ENCODE peak calls at places on chromosomes 2 and 18, in six cellular contexts. C, I, Q, A, R and V are unnamed samples.

GRCh38 chr2:8306530-8307351 is 375.1 kb upstream of the ID2 start:
- DNase-seq in C (no peak), I (no peak), Q (no peak), A (no peak), R (peak; percentile 33), V (no peak)

GRCh38 chr18:73270919-73271318 is 403.1 kb upstream of the NETO1 start:
- DNase-seq in C (no peak), I (no peak), Q (no peak), A (no peak), R (no peak), V (no peak)

GRCh38 chr2:66578067-66578852 is 143.3 kb downstream of the MEIS1 start:
- DNase-seq in C (no peak), I (no peak), Q (no peak), A (no peak), R (peak; percentile 24), V (no peak)

GRCh38 chr2:144409241-144409640 is 110.7 kb downstream of the ZEB2 start:
- DNase-seq in C (no peak), I (no peak), Q (no peak), A (no peak), R (no peak), V (no peak)

GRCh38 chr2:42910657-42911405 is 118.4 kb upstream of the HAAO start:
- DNase-seq in C (no peak), I (no peak), Q (no peak), A (no peak), R (no peak), V (no peak)

GRCh38 chr2:229571243-229571642 is 143.1 kb downstream of the DNER start:
- DNase-seq in C (no peak), I (no peak), Q (no peak), A (no peak), R (no peak), V (no peak)

GRCh38 chr18:5841518-5841917 is 53.8 kb downstream of the TMEM200C start:
- DNase-seq in C (no peak), I (no peak), Q (no peak), A (no peak), R (no peak), V (no peak)

GRCh38 chr18:33802955-33803354 is 224.9 kb downstream of the ASXL3 start:
- DNase-seq in C (peak; percentile 75), I (peak; percentile 31), Q (no peak), A (no peak), R (peak; percentile 45), V (no peak)

GRCh38 chr2:23803275-23803964 is 123.5 kb downstream of the ATAD2B start:
- DNase-seq in C (no peak), I (no peak), Q (no peak), A (no peak), R (peak; percentile 7), V (no peak)

GRCh38 chr2:236119003-236119402 is 49.2 kb downstream of the GBX2 start:
- DNase-seq in C (peak; percentile 22), I (no peak), Q (no peak), A (no peak), R (no peak), V (no peak)

GRCh38 chr2:42917374-42918017 is 125.1 kb upstream of the HAAO start:
- DNase-seq in C (no peak), I (no peak), Q (no peak), A (peak; percentile 46), R (no peak), V (no peak)

GRCh38 chr18:21115519-21116411 is 4.2 kb upstream of the ROCK1 start:
- DNase-seq in C (no peak), I (no peak), Q (peak; percentile 23), A (no peak), R (no peak), V (no peak)

GRCh38 chr2:161119483-161119882 is 40.7 kb upstream of the TANK start:
- DNase-seq in C (no peak), I (no peak), Q (no peak), A (no peak), R (no peak), V (no peak)

GRCh38 chr2:96540136-96540535 is 3.6 kb downstream of the ARID5A start:
- DNase-seq in C (no peak), I (no peak), Q (no peak), A (peak; percentile 58), R (no peak), V (no peak)

GRCh38 chr18:58239879-58240278 is 195.9 kb downstream of the NEDD4L start:
- DNase-seq in C (no peak), I (no peak), Q (no peak), A (no peak), R (no peak), V (no peak)

GRCh38 chr2:182088681-182089333 is 103.2 kb downstream of the PPP1R1C start:
- DNase-seq in C (no peak), I (no peak), Q (no peak), A (no peak), R (no peak), V (no peak)

GRCh38 chr2:68925298-68925885 is 27.3 kb downstream of the GKN2 start:
- DNase-seq in C (no peak), I (peak; percentile 55), Q (peak; percentile 38), A (peak; percentile 46), R (peak; percentile 67), V (peak; percentile 36)

GRCh38 chr2:810397-810796 is 133.2 kb upstream of the TMEM18 start:
- DNase-seq in C (no peak), I (no peak), Q (no peak), A (no peak), R (peak; percentile 42), V (no peak)

GRCh38 chr2:41782306-41783158 is 265.3 kb upstream of the PKDCC start:
- DNase-seq in C (no peak), I (peak; percentile 46), Q (no peak), A (peak; percentile 24), R (peak; percentile 61), V (peak; percentile 30)

GRCh38 chr2:241724259-241724974 is 10.0 kb upstream of the D2HGDH start:
- DNase-seq in C (no peak), I (no peak), Q (peak; percentile 72), A (no peak), R (no peak), V (peak; percentile 49)

GRCh38 chr18:11739893-11740292 is 50.8 kb downstream of the GNAL start:
- DNase-seq in C (no peak), I (no peak), Q (no peak), A (no peak), R (no peak), V (no peak)

GRCh38 chr18:1034971-1035370 is 130.3 kb downstream of the ADCYAP1 start:
- DNase-seq in C (no peak), I (no peak), Q (no peak), A (no peak), R (no peak), V (no peak)

GRCh38 chr18:1039421-1039820 is 134.8 kb downstream of the ADCYAP1 start:
- DNase-seq in C (no peak), I (no peak), Q (no peak), A (no peak), R (no peak), V (no peak)

GRCh38 chr18:1036926-1037325 is 132.3 kb downstream of the ADCYAP1 start:
- DNase-seq in C (no peak), I (no peak), Q (no peak), A (no peak), R (no peak), V (no peak)

DNA sequence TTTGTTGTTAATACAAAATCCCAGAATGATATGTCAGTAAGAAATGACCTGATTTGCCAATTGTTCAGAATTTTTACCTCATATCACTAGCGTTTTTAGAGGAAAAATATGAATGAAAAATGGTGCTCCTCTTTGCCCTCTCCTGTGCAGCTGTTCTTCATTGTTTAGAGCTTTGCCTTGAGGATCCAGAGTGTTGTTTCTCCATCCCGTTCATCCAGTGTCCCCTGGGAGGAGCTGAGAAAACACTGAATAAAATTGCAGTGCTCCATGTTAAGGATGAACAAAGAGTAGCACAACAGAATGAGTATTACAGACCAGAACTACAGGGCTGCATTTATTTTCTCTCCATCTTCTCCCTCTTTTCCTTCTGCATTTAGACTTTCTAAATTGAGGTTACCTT is 133.1 kb downstream of the ADCYAP1 start:
- DNase-seq in C (no peak), I (no peak), Q (no peak), A (no peak), R (no peak), V (no peak)
- TF ChIP-seq CTCF in C (no peak), I (no peak), Q (no peak), A (no peak), R (no peak), V (no peak)

DNA sequence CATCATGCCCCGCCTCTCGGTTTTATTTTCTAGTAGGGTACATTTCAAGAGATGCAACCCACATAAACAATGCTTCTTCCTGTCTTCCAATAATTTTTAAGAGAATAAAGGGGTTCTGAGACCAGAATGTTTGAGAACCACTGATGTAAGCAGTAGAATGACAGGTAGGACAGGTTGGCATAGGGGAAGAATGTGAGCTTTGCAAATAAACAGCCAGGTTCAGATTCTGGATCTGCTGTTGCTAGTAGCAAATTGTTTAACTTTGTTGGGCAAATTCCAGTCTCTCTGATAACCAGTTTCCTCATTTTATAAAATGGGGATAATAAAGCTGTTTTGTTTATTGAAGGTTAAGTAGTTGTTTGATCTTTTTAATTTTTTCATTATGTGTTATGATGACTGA is 32.8 kb downstream of the SOCS6 start:
- DNase-seq in C (no peak), I (no peak), Q (no peak), A (peak; percentile 1), R (no peak), V (no peak)
- TF ChIP-seq CTCF in C (no peak), I (no peak), Q (no peak), A (no peak), R (no peak), V (no peak)

GRCh38 chr2:133780099-133780996 is 212.1 kb upstream of the NCKAP5 start:
- DNase-seq in C (no peak), I (peak; percentile 76), Q (peak; percentile 64), A (peak; percentile 7), R (peak; percentile 89), V (no peak)

GRCh38 chr2:133773862-133774674 is 205.8 kb upstream of the NCKAP5 start:
- DNase-seq in C (no peak), I (no peak), Q (no peak), A (no peak), R (no peak), V (no peak)

GRCh38 chr2:133774675-133775005 is 206.4 kb upstream of the NCKAP5 start:
- DNase-seq in C (no peak), I (no peak), Q (no peak), A (no peak), R (peak; percentile 23), V (no peak)

GRCh38 chr2:133777607-133778006 is 209.3 kb upstream of the NCKAP5 start:
- DNase-seq in C (no peak), I (peak; percentile 55), Q (no peak), A (no peak), R (no peak), V (no peak)

DNA sequence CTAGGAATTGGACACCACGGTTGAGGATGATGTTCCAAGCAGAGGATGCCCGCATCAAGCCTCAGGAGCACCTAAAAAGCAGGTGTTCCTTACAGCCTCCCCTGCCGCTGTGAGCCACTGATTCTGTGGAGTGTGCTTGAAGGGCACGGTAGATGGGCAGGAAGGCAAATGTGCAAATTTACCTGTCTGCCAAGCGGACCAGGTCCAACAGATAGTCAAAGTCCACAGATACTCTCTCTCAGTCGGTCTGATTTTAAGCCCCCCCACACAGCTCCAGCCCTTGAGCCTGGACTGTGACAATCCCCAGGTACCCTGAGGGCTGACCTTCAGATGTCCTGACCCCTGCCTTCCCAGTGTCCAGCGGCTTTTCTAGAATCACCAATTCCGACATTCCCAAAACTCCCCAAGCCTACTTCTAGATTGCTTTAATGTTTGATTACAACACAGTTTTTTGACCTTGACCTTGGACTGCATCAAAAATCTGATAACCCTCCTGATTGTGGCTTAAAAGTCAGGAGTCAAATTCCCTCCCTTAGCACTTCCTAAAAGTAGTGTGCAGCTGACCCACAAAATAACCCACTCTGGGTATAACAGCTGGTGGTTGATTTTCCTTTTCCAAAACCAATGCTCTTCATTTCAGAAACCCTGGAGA is 208.8 kb upstream of the NCKAP5 start:
- DNase-seq in C (peak; percentile 74), I (no peak), Q (no peak), A (no peak), R (no peak), V (no peak)
- TF ChIP-seq CTCF in C (no peak), I (no peak), Q (no peak), A (no peak), R (no peak), V (no peak)

GRCh38 chr2:44247924-44248323 is 27.4 kb upstream of the SLC3A1 start:
- DNase-seq in C (no peak), I (peak; percentile 63), Q (peak; percentile 23), A (no peak), R (no peak), V (no peak)
- TF ChIP-seq CTCF in C (no peak), I (peak; percentile 56), Q (no peak), A (no peak), R (peak; percentile 4), V (no peak)